ENCODE peak calls at places on chromosomes 3 and 15, in ten cellular contexts. H is transverse colon; T is Jurkat, Clone E6-1; G is CD8-positive, alpha-beta memory T cell; N is fibroblast of villous mesenchyme; Z is right lobe of liver; C is suprapubic skin; J is hepatocyte; S is pancreas; U is AG10803. W is an unnamed sample.

GRCh38 chr15:52171386-52171785 is 19.8 kb downstream of the GNB5 start:
- DNase-seq in H (no peak), T (no peak), G (no peak), N (peak; percentile 7), Z (no peak), C (no peak), J (no peak), S (no peak), U (no peak), W (no peak)

GRCh38 chr15:74158855-74159650 is 14.5 kb upstream of the ISLR start:
- DNase-seq in H (no peak), T (no peak), G (no peak), N (no peak), Z (no peak), C (no peak), J (no peak), S (no peak), U (no peak), W (no peak)

GRCh38 chr15:62584301-62585235 is 419.5 kb upstream of the C2CD4B start:
- DNase-seq in H (no peak), T (no peak), G (no peak), N (no peak), Z (no peak), C (no peak), J (no peak), S (no peak), U (no peak), W (no peak)

GRCh38 chr3:83601704-83602103 is 1357.1 kb upstream of the CADM2 start:
- DNase-seq in H (no peak), T (no peak), G (no peak), N (no peak), Z (no peak), C (no peak), J (no peak), S (no peak), U (no peak), W (no peak)

GRCh38 chr3:139935071-139935865 is at the start of gene CLSTN2:
- DNase-seq in H (peak; percentile 27), T (no peak), G (no peak), N (peak; percentile 23), Z (peak; percentile 64), C (peak; percentile 84), J (peak; percentile 88), S (peak; percentile 81), U (peak; percentile 7), W (no peak)

GRCh38 chr3:106678657-106679390 is 698.4 kb upstream of the CCDC54 start:
- DNase-seq in H (no peak), T (no peak), G (no peak), N (no peak), Z (no peak), C (no peak), J (no peak), S (no peak), U (peak; percentile 4), W (no peak)

GRCh38 chr3:110929811-110930210 is 141.8 kb upstream of the NECTIN3 start:
- DNase-seq in H (no peak), T (no peak), G (no peak), N (no peak), Z (no peak), C (no peak), J (no peak), S (no peak), U (no peak), W (no peak)

GRCh38 chr3:14510838-14511622 is 29.1 kb downstream of the GRIP2 start:
- DNase-seq in H (no peak), T (no peak), G (no peak), N (no peak), Z (no peak), C (peak; percentile 74), J (no peak), S (no peak), U (no peak), W (no peak)

GRCh38 chr3:4310971-4311370 is 7.8 kb downstream of the SETMAR start:
- DNase-seq in H (no peak), T (no peak), G (no peak), N (peak; percentile 35), Z (no peak), C (no peak), J (no peak), S (no peak), U (no peak), W (no peak)

GRCh38 chr3:134038716-134039115 is 9.0 kb upstream of the SLCO2A1 start:
- DNase-seq in H (no peak), T (no peak), G (no peak), N (no peak), Z (no peak), C (no peak), J (peak; percentile 56), S (no peak), U (no peak), W (no peak)

GRCh38 chr3:71358243-71358642 is 225.3 kb downstream of the FOXP1 start:
- DNase-seq in H (no peak), T (no peak), G (no peak), N (no peak), Z (no peak), C (no peak), J (no peak), S (no peak), U (no peak), W (no peak)

GRCh38 chr3:190701096-190701532 is 161.4 kb downstream of the GMNC start:
- DNase-seq in H (peak; percentile 54), T (peak; percentile 4), G (no peak), N (peak; percentile 53), Z (peak; percentile 74), C (no peak), J (peak; percentile 78), S (peak; percentile 52), U (peak; percentile 51), W (peak; percentile 33)

GRCh38 chr3:55622733-55623132 is 135.6 kb upstream of the WNT5A start:
- DNase-seq in H (no peak), T (no peak), G (no peak), N (no peak), Z (no peak), C (no peak), J (no peak), S (no peak), U (peak; percentile 31), W (no peak)

GRCh38 chr3:44795197-44795596 is 33.6 kb downstream of the KIF15 start:
- DNase-seq in H (no peak), T (no peak), G (no peak), N (no peak), Z (no peak), C (no peak), J (no peak), S (no peak), U (peak; percentile 5), W (no peak)

GRCh38 chr3:186361612-186362408 is at the start of gene DGKG:
- DNase-seq in H (peak; percentile 49), T (no peak), G (no peak), N (no peak), Z (peak; percentile 75), C (peak; percentile 80), J (no peak), S (peak; percentile 81), U (no peak), W (no peak)

GRCh38 chr15:96294766-96295165 is 35.7 kb upstream of the NR2F2 start:
- DNase-seq in H (no peak), T (no peak), G (no peak), N (no peak), Z (no peak), C (no peak), J (no peak), S (no peak), U (no peak), W (no peak)

GRCh38 chr15:33581032-33581431 is 270.3 kb downstream of the RYR3 start:
- DNase-seq in H (no peak), T (no peak), G (no peak), N (peak; percentile 30), Z (no peak), C (no peak), J (peak; percentile 12), S (no peak), U (peak; percentile 75), W (peak; percentile 33)

GRCh38 chr3:64196236-64196929 is 28.9 kb downstream of the PRICKLE2 start:
- DNase-seq in H (no peak), T (no peak), G (no peak), N (no peak), Z (no peak), C (no peak), J (no peak), S (no peak), U (no peak), W (no peak)

DNA sequence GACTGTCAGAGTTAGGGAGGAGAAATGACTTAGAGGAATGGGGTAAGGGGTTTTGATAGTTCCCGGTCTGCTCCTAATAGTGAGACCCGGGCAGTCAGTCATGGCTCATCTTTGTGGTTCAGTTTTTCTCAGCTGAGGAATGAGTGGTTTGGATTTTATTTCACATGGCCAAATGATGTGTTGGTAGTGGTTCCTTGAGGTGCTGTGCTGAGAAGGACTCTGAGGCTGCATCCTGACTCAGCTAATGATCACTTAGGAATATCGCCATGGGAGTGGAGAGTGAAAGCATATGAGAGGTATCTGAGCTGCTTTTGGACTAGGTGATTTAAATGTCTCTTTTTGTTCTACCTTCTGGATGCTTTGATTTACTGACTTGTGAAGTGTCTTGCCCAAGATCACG is 80.2 kb downstream of the LPP start:
- DNase-seq in H (no peak), T (no peak), G (no peak), N (no peak), Z (no peak), C (no peak), J (no peak), S (no peak), U (peak; percentile 73), W (peak; percentile 49)
- H3K4me3 ChIP-seq in H (no peak overlapping the region), T (no peak overlapping the region), G (no peak overlapping the region), N (no peak overlapping the region), Z (no peak overlapping the region), C (no peak overlapping the region), J (no peak overlapping the region), S (no peak overlapping the region), U (no peak overlapping the region), W (no peak overlapping the region)

GRCh38 chr3:108940568-108941285 is 13.0 kb downstream of the GUCA1C start:
- DNase-seq in H (no peak), T (no peak), G (no peak), N (no peak), Z (no peak), C (no peak), J (no peak), S (no peak), U (no peak), W (no peak)
- H3K4me3 ChIP-seq in H (no peak overlapping the region), T (no peak overlapping the region), G (no peak overlapping the region), N (no peak overlapping the region), Z (no peak overlapping the region), C (no peak overlapping the region), J (no peak overlapping the region), S (no peak overlapping the region), U (no peak overlapping the region), W (no peak overlapping the region)

DNA sequence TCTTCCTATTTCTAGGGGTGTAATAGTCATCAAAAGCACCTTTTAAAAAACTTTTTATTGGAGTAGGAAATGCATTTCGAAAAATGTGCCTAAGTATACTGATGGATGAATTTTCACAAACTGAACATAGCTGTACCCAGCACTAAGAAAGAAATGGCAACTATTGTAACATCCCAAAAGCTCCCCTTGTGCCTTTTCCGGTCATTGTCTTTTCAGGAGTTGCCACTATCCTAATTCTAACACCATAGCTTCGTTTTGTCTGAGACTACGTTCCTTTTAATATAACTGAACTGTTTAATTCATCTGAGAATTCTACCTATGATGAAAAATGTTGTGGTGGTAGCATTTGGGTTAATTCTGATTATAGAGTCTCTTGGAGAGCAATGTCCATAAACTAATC is 1.9 kb downstream of the TIMMDC1 start:
- DNase-seq in H (no peak), T (no peak), G (no peak), N (no peak), Z (no peak), C (no peak), J (no peak), S (no peak), U (no peak), W (no peak)
- H3K4me3 ChIP-seq in H (no peak overlapping the region), T (no peak overlapping the region), G (no peak overlapping the region), N (peak overlapping the region; percentile 98), Z (no peak overlapping the region), C (no peak overlapping the region), J (no peak overlapping the region), S (no peak overlapping the region), U (no peak overlapping the region), W (no peak overlapping the region)

GRCh38 chr3:124639406-124640237 is 90.6 kb upstream of the UMPS start:
- DNase-seq in H (no peak), T (peak; percentile 5), G (no peak), N (no peak), Z (no peak), C (no peak), J (peak; percentile 43), S (no peak), U (no peak), W (no peak)
- H3K4me3 ChIP-seq in H (no peak overlapping the region), T (no peak overlapping the region), G (no peak overlapping the region), N (no peak overlapping the region), Z (no peak overlapping the region), C (no peak overlapping the region), J (no peak overlapping the region), S (no peak overlapping the region), U (no peak overlapping the region), W (no peak overlapping the region)

W was measured in skeletal muscle cell.